ENCODE peak calls at places on chromosomes 2 and 18, in six cellular contexts. One of them, this sample, is unnamed.

GRCh38 chr2:105629634-105630033 is 115.1 kb upstream of the NCK2 start:
- DNase-seq in right lobe of liver: no peak
- DNase-seq in spleen: no peak
- DNase-seq in fibroblast of lung: no peak
- DNase-seq in heart right ventricle: no peak
- DNase-seq in ovary: no peak
- DNase-seq in this sample: no peak

GRCh38 chr2:240850756-240851077 is 17.9 kb upstream of the AGXT start:
- DNase-seq in ovary: peak; percentile 30
- DNase-seq in fibroblast of lung: no peak
- DNase-seq in right lobe of liver: no peak
- DNase-seq in spleen: peak; percentile 72
- DNase-seq in heart right ventricle: no peak
- DNase-seq in this sample: no peak

GRCh38 chr2:218648473-218649100 is 10.8 kb downstream of the ZNF142 start:
- DNase-seq in heart right ventricle: peak; percentile 46
- DNase-seq in ovary: peak; percentile 61
- DNase-seq in spleen: no peak
- DNase-seq in fibroblast of lung: peak; percentile 41
- DNase-seq in right lobe of liver: peak; percentile 64
- DNase-seq in this sample: no peak

GRCh38 chr2:162022290-162022945 is 51.6 kb downstream of the DPP4 start:
- DNase-seq in right lobe of liver: no peak
- DNase-seq in ovary: no peak
- DNase-seq in spleen: no peak
- DNase-seq in fibroblast of lung: peak; percentile 68
- DNase-seq in heart right ventricle: no peak
- DNase-seq in this sample: no peak

GRCh38 chr18:48134609-48135008 is 204.2 kb upstream of the SMAD2 start:
- DNase-seq in right lobe of liver: no peak
- DNase-seq in fibroblast of lung: no peak
- DNase-seq in heart right ventricle: no peak
- DNase-seq in spleen: peak; percentile 44
- DNase-seq in ovary: no peak
- DNase-seq in this sample: no peak

GRCh38 chr18:5622905-5623304 is 79.1 kb upstream of the EPB41L3 start:
- DNase-seq in fibroblast of lung: peak; percentile 40
- DNase-seq in right lobe of liver: no peak
- DNase-seq in ovary: no peak
- DNase-seq in heart right ventricle: no peak
- DNase-seq in spleen: no peak
- DNase-seq in this sample: no peak

GRCh38 chr2:169978402-169979017 is 151.3 kb downstream of the UBR3 start:
- DNase-seq in fibroblast of lung: no peak
- DNase-seq in heart right ventricle: no peak
- DNase-seq in ovary: no peak
- DNase-seq in spleen: no peak
- DNase-seq in right lobe of liver: no peak
- DNase-seq in this sample: no peak

GRCh38 chr18:80247403-80247916 is at the start of gene PARD6G:
- DNase-seq in spleen: peak; percentile 86
- DNase-seq in right lobe of liver: peak; percentile 90
- DNase-seq in heart right ventricle: peak; percentile 82
- DNase-seq in fibroblast of lung: peak; percentile 66
- DNase-seq in ovary: peak; percentile 92
- DNase-seq in this sample: no peak

GRCh38 chr2:71463342-71463654 is 9.9 kb downstream of the DYSF start:
- DNase-seq in spleen: no peak
- DNase-seq in fibroblast of lung: no peak
- DNase-seq in ovary: no peak
- DNase-seq in right lobe of liver: no peak
- DNase-seq in heart right ventricle: no peak
- DNase-seq in this sample: no peak

GRCh38 chr2:160974803-160975202 is 185.4 kb upstream of the TANK start:
- DNase-seq in heart right ventricle: no peak
- DNase-seq in fibroblast of lung: no peak
- DNase-seq in ovary: no peak
- DNase-seq in right lobe of liver: no peak
- DNase-seq in spleen: no peak
- DNase-seq in this sample: no peak

GRCh38 chr2:57720728-57721627 is 325.6 kb upstream of the VRK2 start:
- DNase-seq in heart right ventricle: peak; percentile 5
- DNase-seq in fibroblast of lung: peak; percentile 75
- DNase-seq in ovary: peak; percentile 36
- DNase-seq in right lobe of liver: no peak
- DNase-seq in spleen: no peak
- DNase-seq in this sample: no peak

GRCh38 chr2:150548527-150548926 is 61.1 kb upstream of the RND3 start:
- DNase-seq in fibroblast of lung: peak; percentile 46
- DNase-seq in right lobe of liver: no peak
- DNase-seq in ovary: no peak
- DNase-seq in heart right ventricle: no peak
- DNase-seq in spleen: no peak
- DNase-seq in this sample: no peak

GRCh38 chr2:71223767-71224333 is 3.1 kb downstream of the PAIP2B start:
- DNase-seq in spleen: no peak
- DNase-seq in right lobe of liver: peak; percentile 67
- DNase-seq in heart right ventricle: peak; percentile 78
- DNase-seq in ovary: peak; percentile 61
- DNase-seq in fibroblast of lung: peak; percentile 27
- DNase-seq in this sample: no peak

GRCh38 chr2:129911363-129912065 is 68.0 kb upstream of the RAB6C start:
- DNase-seq in right lobe of liver: no peak
- DNase-seq in heart right ventricle: no peak
- DNase-seq in spleen: no peak
- DNase-seq in fibroblast of lung: no peak
- DNase-seq in ovary: no peak
- DNase-seq in this sample: no peak

GRCh38 chr2:217610411-217610814 is 392.4 kb downstream of the TNS1 start:
- DNase-seq in spleen: no peak
- DNase-seq in fibroblast of lung: no peak
- DNase-seq in right lobe of liver: no peak
- DNase-seq in heart right ventricle: no peak
- DNase-seq in ovary: no peak
- DNase-seq in this sample: no peak

GRCh38 chr18:49911414-49911813 is 98.1 kb upstream of the ACAA2 start:
- DNase-seq in fibroblast of lung: no peak
- DNase-seq in heart right ventricle: no peak
- DNase-seq in ovary: no peak
- DNase-seq in spleen: no peak
- DNase-seq in right lobe of liver: no peak
- DNase-seq in this sample: no peak

GRCh38 chr2:84866121-84866520 is 14.8 kb downstream of the TRABD2A start:
- DNase-seq in fibroblast of lung: no peak
- DNase-seq in heart right ventricle: no peak
- DNase-seq in ovary: no peak
- DNase-seq in spleen: no peak
- DNase-seq in right lobe of liver: no peak
- DNase-seq in this sample: no peak

GRCh38 chr2:132669854-132670103 is 226 bp downstream of the LYPD1 start:
- DNase-seq in fibroblast of lung: no peak
- DNase-seq in ovary: no peak
- DNase-seq in heart right ventricle: no peak
- DNase-seq in spleen: no peak
- DNase-seq in right lobe of liver: no peak
- DNase-seq in this sample: no peak

GRCh38 chr2:132670104-132670960 is at the start of gene LYPD1:
- DNase-seq in heart right ventricle: no peak
- DNase-seq in fibroblast of lung: peak; percentile 54
- DNase-seq in ovary: peak; percentile 37
- DNase-seq in right lobe of liver: peak; percentile 63
- DNase-seq in spleen: peak; percentile 74
- DNase-seq in this sample: no peak

GRCh38 chr2:132668986-132669853 is 785 bp downstream of the LYPD1 start:
- DNase-seq in heart right ventricle: no peak
- DNase-seq in ovary: no peak
- DNase-seq in fibroblast of lung: peak; percentile 43
- DNase-seq in right lobe of liver: peak; percentile 56
- DNase-seq in spleen: no peak
- DNase-seq in this sample: no peak

GRCh38 chr2:132667716-132668115 is 2.3 kb downstream of the LYPD1 start:
- DNase-seq in spleen: no peak
- DNase-seq in heart right ventricle: no peak
- DNase-seq in right lobe of liver: no peak
- DNase-seq in ovary: no peak
- DNase-seq in fibroblast of lung: peak; percentile 67
- DNase-seq in this sample: no peak

DNA sequence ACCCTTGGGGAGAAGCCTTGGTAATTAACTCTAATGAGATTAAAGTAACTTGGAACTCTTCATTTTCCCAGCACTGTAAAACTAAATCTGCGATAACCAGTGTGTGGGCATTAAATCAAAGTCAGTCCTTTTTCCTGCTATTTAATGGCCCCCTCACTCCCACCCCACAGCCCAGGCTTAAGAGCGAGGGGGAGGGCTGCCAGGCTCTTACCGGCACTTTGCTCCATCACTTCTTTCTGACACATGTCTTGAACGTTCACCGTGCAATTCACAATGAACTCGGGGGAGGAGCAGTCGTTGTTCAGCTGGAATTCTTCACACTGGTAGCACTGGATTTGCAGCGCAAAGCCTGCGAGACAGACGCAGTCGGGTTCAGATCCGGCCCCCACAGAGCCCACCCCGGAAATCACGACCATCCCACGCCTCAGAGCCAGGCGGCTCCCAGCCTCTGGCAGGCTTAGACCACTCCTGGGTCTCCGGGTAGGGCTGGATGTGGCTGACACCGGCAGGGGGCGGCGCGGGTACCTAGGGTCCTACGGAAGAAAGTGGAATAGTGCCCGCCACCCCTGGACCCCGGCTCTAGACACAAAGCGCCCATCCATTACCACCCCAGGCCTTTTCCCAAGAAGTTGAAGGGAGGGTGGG is 1.7 kb downstream of the LYPD1 start:
- DNase-seq in ovary: no peak
- DNase-seq in right lobe of liver: no peak
- DNase-seq in fibroblast of lung: peak; percentile 67
- DNase-seq in heart right ventricle: no peak
- DNase-seq in spleen: no peak
- DNase-seq in this sample: no peak
- TF ChIP-seq CTCF in ovary: no peak
- TF ChIP-seq CTCF in right lobe of liver: no peak
- TF ChIP-seq CTCF in fibroblast of lung: peak; percentile 43
- TF ChIP-seq CTCF in heart right ventricle: no peak
- TF ChIP-seq CTCF in spleen: no peak
- TF ChIP-seq CTCF in this sample: no peak

GRCh38 chr2:224816816-224817215 is 100.7 kb upstream of the CCDC195 start:
- DNase-seq in ovary: no peak
- DNase-seq in fibroblast of lung: peak; percentile 91
- DNase-seq in heart right ventricle: no peak
- DNase-seq in right lobe of liver: no peak
- DNase-seq in spleen: no peak
- DNase-seq in this sample: no peak
- TF ChIP-seq CTCF in ovary: no peak
- TF ChIP-seq CTCF in fibroblast of lung: no peak
- TF ChIP-seq CTCF in heart right ventricle: no peak
- TF ChIP-seq CTCF in right lobe of liver: no peak
- TF ChIP-seq CTCF in spleen: no peak
- TF ChIP-seq CTCF in this sample: no peak

DNA sequence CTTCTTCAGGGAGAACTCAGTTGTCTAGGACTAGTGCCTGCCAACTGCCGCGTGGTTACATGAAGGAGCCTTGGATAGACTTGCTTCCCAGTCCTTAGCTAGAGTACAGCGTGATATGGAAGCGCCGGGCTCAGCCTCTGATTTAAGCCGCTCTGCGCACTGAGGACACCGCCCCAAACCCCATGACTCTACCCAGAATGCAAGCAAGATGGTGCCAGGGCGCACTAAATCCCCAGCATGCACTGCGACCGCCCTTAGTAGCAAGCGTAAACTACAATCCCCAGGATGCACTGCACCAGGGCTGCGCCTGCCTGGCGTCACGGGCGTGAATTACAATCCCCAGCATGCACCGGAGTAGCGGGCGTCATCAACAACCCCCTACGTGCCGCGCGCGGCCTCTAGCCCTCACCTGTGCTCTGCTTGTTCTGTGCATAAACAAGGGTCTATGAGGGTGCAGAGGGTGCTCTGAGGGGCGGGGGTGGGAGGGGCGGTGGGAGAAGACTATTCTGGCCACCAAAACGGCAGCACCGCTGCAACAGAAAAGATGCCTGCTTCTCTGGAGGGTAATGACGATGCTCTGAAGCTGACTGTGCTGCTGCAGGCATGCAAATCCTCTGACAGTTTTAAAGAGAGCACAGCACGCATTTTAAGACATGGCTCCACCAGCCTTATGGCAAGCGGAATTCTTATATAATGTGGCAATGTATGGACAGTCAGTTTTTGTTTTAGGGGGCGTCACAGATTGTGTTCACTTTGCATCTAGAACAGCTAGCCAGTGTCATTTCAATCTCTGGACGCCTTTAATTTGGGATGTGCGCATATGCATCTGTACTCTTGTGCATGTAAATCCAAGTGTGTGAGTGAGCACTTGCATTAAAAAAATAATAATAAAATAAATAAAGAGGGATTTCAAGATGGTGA is 282.5 kb upstream of the MYT1L start:
- DNase-seq in right lobe of liver: peak; percentile 94
- DNase-seq in heart right ventricle: peak; percentile 92
- DNase-seq in spleen: peak; percentile 91
- DNase-seq in fibroblast of lung: peak; percentile 82
- DNase-seq in ovary: peak; percentile 91
- DNase-seq in this sample: peak; percentile 64
- TF ChIP-seq CTCF in right lobe of liver: no peak
- TF ChIP-seq CTCF in heart right ventricle: peak; percentile 6
- TF ChIP-seq CTCF in spleen: no peak
- TF ChIP-seq CTCF in fibroblast of lung: no peak
- TF ChIP-seq CTCF in ovary: no peak
- TF ChIP-seq CTCF in this sample: no peak

GRCh38 chr2:101989740-101990460 is 1.9 kb upstream of the IL1R2 start:
- DNase-seq in spleen: no peak
- DNase-seq in right lobe of liver: no peak
- DNase-seq in fibroblast of lung: no peak
- DNase-seq in heart right ventricle: no peak
- DNase-seq in ovary: no peak
- DNase-seq in this sample: no peak

GRCh38 chr2:101993772-101994171 is 2.0 kb downstream of the IL1R2 start:
- DNase-seq in heart right ventricle: no peak
- DNase-seq in fibroblast of lung: no peak
- DNase-seq in right lobe of liver: no peak
- DNase-seq in spleen: no peak
- DNase-seq in ovary: no peak
- DNase-seq in this sample: no peak

GRCh38 chr2:101988541-101988940 is 3.2 kb upstream of the IL1R2 start:
- DNase-seq in spleen: no peak
- DNase-seq in fibroblast of lung: no peak
- DNase-seq in ovary: no peak
- DNase-seq in heart right ventricle: no peak
- DNase-seq in right lobe of liver: no peak
- DNase-seq in this sample: no peak

GRCh38 chr2:101995019-101995418 is 3.3 kb downstream of the IL1R2 start:
- DNase-seq in heart right ventricle: no peak
- DNase-seq in right lobe of liver: no peak
- DNase-seq in spleen: no peak
- DNase-seq in ovary: no peak
- DNase-seq in fibroblast of lung: no peak
- DNase-seq in this sample: no peak

DNA sequence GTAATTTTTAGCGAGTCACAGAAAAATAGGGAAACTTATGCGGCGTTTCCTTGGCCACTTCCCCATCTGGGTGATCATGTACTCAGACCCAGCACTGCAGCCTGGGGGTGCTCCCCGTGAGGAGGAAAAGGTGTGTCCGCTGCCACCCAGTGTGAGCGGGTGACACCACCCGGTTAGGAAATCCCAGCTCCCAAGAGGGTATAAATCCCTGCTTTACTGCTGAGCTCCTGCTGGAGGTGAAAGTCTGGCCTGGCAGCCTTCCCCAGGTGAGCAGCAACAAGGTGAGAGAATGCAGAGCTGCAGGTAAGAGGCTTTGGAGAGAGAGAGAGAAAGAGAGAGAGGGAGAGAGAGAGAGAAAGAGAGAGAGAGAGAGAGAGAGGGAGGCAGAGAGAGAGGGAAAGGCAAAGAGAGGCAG is at the start of gene IL1R2:
- DNase-seq in fibroblast of lung: no peak
- DNase-seq in spleen: peak; percentile 92
- DNase-seq in right lobe of liver: peak; percentile 71
- DNase-seq in ovary: no peak
- DNase-seq in heart right ventricle: peak; percentile 31
- DNase-seq in this sample: no peak
- TF ChIP-seq CTCF in fibroblast of lung: no peak
- TF ChIP-seq CTCF in spleen: no peak
- TF ChIP-seq CTCF in right lobe of liver: no peak
- TF ChIP-seq CTCF in ovary: no peak
- TF ChIP-seq CTCF in heart right ventricle: no peak
- TF ChIP-seq CTCF in this sample: no peak

This sample was measured in omental fat pad.